ENCODE peak calls at places on chromosomes 13 and 19, in nine cellular contexts. B is MM.1S; K is stomach; W is IMR-90; J is A549; Q is naive thymus-derived CD4-positive, alpha-beta T cell; N is PC-9; R is neuronal stem cell; T is WERI-Rb-1. U is an unnamed sample. For H3K9me3, the result is how much of the 10 kb centered on the place peaks cover.

GRCh38 chr13:103002279-103002678 is 63.9 kb downstream of the SLC10A2 start:
- DNase-seq in B (no peak), K (no peak), W (no peak), J (no peak), Q (no peak), N (peak), R (no peak), T (no peak), U (no peak)

GRCh38 chr19:56613639-56614038 is 18.5 kb downstream of the ZNF71 start:
- DNase-seq in B (no peak), K (no peak), W (no peak), J (no peak), Q (no peak), N (no peak), R (no peak), T (no peak), U (no peak)

GRCh38 chr13:45411631-45412030 is 6.5 kb downstream of the SLC25A30 start:
- DNase-seq in B (no peak), K (no peak), W (no peak), J (no peak), Q (no peak), N (no peak), R (no peak), T (no peak), U (no peak)

GRCh38 chr19:33906578-33907335 is 110.1 kb downstream of the KCTD15 start:
- DNase-seq in B (no peak), K (no peak), W (peak), J (no peak), Q (no peak), N (no peak), R (peak), T (no peak), U (peak)

GRCh38 chr19:41699231-41699967 is 9.0 kb upstream of the CEACAM5 start:
- DNase-seq in B (no peak), K (peak), W (no peak), J (peak), Q (peak), N (no peak), R (no peak), T (no peak), U (no peak)

GRCh38 chr13:113750554-113751399 is 8.2 kb upstream of the TMEM255B start:
- DNase-seq in B (no peak), K (no peak), W (no peak), J (no peak), Q (no peak), N (no peak), R (no peak), T (no peak), U (no peak)

GRCh38 chr13:89380101-89380500 is 1708.9 kb downstream of the SLITRK5 start:
- DNase-seq in B (peak), K (peak), W (no peak), J (no peak), Q (no peak), N (peak), R (no peak), T (no peak), U (no peak)

GRCh38 chr13:59623516-59623915 is 540.2 kb downstream of the DIAPH3 start:
- DNase-seq in B (no peak), K (no peak), W (no peak), J (no peak), Q (no peak), N (no peak), R (no peak), T (no peak), U (no peak)

GRCh38 chr13:106426909-106427308 is 108.6 kb downstream of the EFNB2 start:
- DNase-seq in B (no peak), K (no peak), W (no peak), J (no peak), Q (no peak), N (no peak), R (no peak), T (no peak), U (no peak)

GRCh38 chr13:110107568-110108347 is 199.2 kb downstream of the COL4A1 start:
- DNase-seq in B (no peak), K (no peak), W (no peak), J (no peak), Q (no peak), N (no peak), R (no peak), T (peak), U (no peak)

GRCh38 chr19:41424335-41425173 is 2.6 kb downstream of the B3GNT8 start:
- DNase-seq in B (no peak), K (no peak), W (no peak), J (no peak), Q (no peak), N (no peak), R (no peak), T (no peak), U (no peak)

GRCh38 chr19:39679056-39679790 is 23.5 kb downstream of the LGALS16 start:
- DNase-seq in B (peak), K (no peak), W (no peak), J (no peak), Q (peak), N (no peak), R (no peak), T (no peak), U (no peak)

GRCh38 chr19:41366089-41366488 is 2.1 kb upstream of the B9D2 start:
- DNase-seq in B (peak), K (no peak), W (no peak), J (peak), Q (no peak), N (no peak), R (no peak), T (no peak), U (no peak)

GRCh38 chr19:6047741-6048231 is 62.5 kb downstream of the RFX2 start:
- DNase-seq in B (peak), K (no peak), W (peak), J (no peak), Q (no peak), N (no peak), R (peak), T (peak), U (peak)

GRCh38 chr13:44244288-44244687 is 129.3 kb upstream of the SERP2 start:
- DNase-seq in B (no peak), K (no peak), W (peak), J (no peak), Q (no peak), N (no peak), R (no peak), T (no peak), U (peak)

GRCh38 chr19:7395360-7395781 is 46.6 kb downstream of the ARHGEF18 start:
- DNase-seq in B (peak), K (no peak), W (no peak), J (no peak), Q (peak), N (no peak), R (no peak), T (no peak), U (no peak)

GRCh38 chr19:19655051-19655594 is 8.4 kb downstream of the ATP13A1 start:
- DNase-seq in B (no peak), K (no peak), W (no peak), J (no peak), Q (no peak), N (no peak), R (no peak), T (no peak), U (no peak)

GRCh38 chr13:108919036-108919907 is 289.9 kb downstream of the MYO16 start:
- DNase-seq in B (no peak), K (no peak), W (peak), J (peak), Q (no peak), N (peak), R (no peak), T (no peak), U (no peak)

GRCh38 chr19:2549701-2550191 is 73.8 kb downstream of the GADD45B start:
- DNase-seq in B (no peak), K (peak), W (peak), J (no peak), Q (no peak), N (no peak), R (no peak), T (no peak), U (peak)

GRCh38 chr13:19179916-19180315 is 1.7 kb downstream of the TUBA3C start:
- DNase-seq in B (no peak), K (peak), W (no peak), J (no peak), Q (no peak), N (no peak), R (no peak), T (no peak), U (peak)

GRCh38 chr13:82136880-82137279 is 1745.4 kb downstream of the SLITRK1 start:
- DNase-seq in B (no peak), K (no peak), W (no peak), J (no peak), Q (no peak), N (no peak), R (no peak), T (no peak), U (no peak)

GRCh38 chr19:47720669-47721068 is 7.4 kb downstream of the EHD2 start:
- DNase-seq in B (no peak), K (no peak), W (no peak), J (no peak), Q (no peak), N (no peak), R (no peak), T (no peak), U (no peak)

GRCh38 chr19:37513397-37513796 is 6.7 kb downstream of the ZNF793 start:
- DNase-seq in B (peak), K (no peak), W (no peak), J (no peak), Q (no peak), N (no peak), R (no peak), T (no peak), U (no peak)

GRCh38 chr13:93496985-93497673 is 270.5 kb downstream of the GPC6 start:
- DNase-seq in B (no peak), K (no peak), W (no peak), J (no peak), Q (no peak), N (no peak), R (no peak), T (peak), U (no peak)

GRCh38 chr13:104315606-104316005 is 1249.4 kb upstream of the SLC10A2 start:
- DNase-seq in B (no peak), K (no peak), W (peak), J (no peak), Q (no peak), N (peak), R (no peak), T (no peak), U (no peak)

GRCh38 chr13:23615677-23616076 is 45.5 kb downstream of the TNFRSF19 start:
- DNase-seq in B (no peak), K (no peak), W (no peak), J (no peak), Q (no peak), N (no peak), R (peak), T (no peak), U (no peak)

GRCh38 chr19:31144069-31144468 is 205.2 kb downstream of the TSHZ3 start:
- DNase-seq in B (no peak), K (no peak), W (no peak), J (no peak), Q (no peak), N (no peak), R (no peak), T (no peak), U (no peak)

GRCh38 chr13:113414335-113414734 is 39.0 kb downstream of the ADPRHL1 start:
- DNase-seq in B (no peak), K (no peak), W (no peak), J (no peak), Q (no peak), N (no peak), R (no peak), T (no peak), U (no peak)

GRCh38 chr13:110834572-110834971 is 80.3 kb downstream of the ANKRD10 start:
- DNase-seq in B (no peak), K (no peak), W (no peak), J (no peak), Q (no peak), N (no peak), R (no peak), T (no peak), U (no peak)

GRCh38 chr13:93903909-93904308 is 575.6 kb downstream of the DCT start:
- DNase-seq in B (no peak), K (no peak), W (peak), J (no peak), Q (no peak), N (no peak), R (no peak), T (no peak), U (no peak)

GRCh38 chr19:21166436-21166835 is 24.6 kb downstream of the ZNF431 start:
- DNase-seq in B (no peak), K (no peak), W (no peak), J (no peak), Q (no peak), N (no peak), R (no peak), T (no peak), U (no peak)

GRCh38 chr13:91375119-91375729 is 23.2 kb upstream of the GPC5 start:
- DNase-seq in B (peak), K (no peak), W (peak), J (no peak), Q (no peak), N (no peak), R (no peak), T (no peak), U (no peak)

GRCh38 chr13:49690133-49690989 is 925 bp downstream of the EBPL start:
- DNase-seq in B (no peak), K (peak), W (peak), J (peak), Q (no peak), N (peak), R (no peak), T (no peak), U (no peak)

GRCh38 chr13:44726777-44727176 is 150.6 kb upstream of the TSC22D1 start:
- DNase-seq in B (no peak), K (no peak), W (no peak), J (no peak), Q (no peak), N (peak), R (no peak), T (no peak), U (no peak)

GRCh38 chr19:5958074-5958850 is 19.7 kb downstream of the RANBP3 start:
- DNase-seq in B (no peak), K (no peak), W (no peak), J (no peak), Q (no peak), N (no peak), R (no peak), T (no peak), U (no peak)

GRCh38 chr13:94710881-94711560 is 1.3 kb downstream of the SOX21 start:
- DNase-seq in B (peak), K (no peak), W (no peak), J (peak), Q (no peak), N (no peak), R (no peak), T (peak), U (no peak)

GRCh38 chr13:52461265-52461664 is 6.0 kb downstream of the CKAP2 start:
- DNase-seq in B (no peak), K (no peak), W (no peak), J (no peak), Q (no peak), N (no peak), R (no peak), T (no peak), U (no peak)

GRCh38 chr13:47044842-47045241 is 148.0 kb upstream of the HTR2A start:
- DNase-seq in B (no peak), K (no peak), W (no peak), J (no peak), Q (no peak), N (no peak), R (no peak), T (no peak), U (no peak)

GRCh38 chr13:48072304-48072703 is 22.6 kb downstream of the MED4 start:
- DNase-seq in B (no peak), K (no peak), W (no peak), J (no peak), Q (no peak), N (no peak), R (no peak), T (no peak), U (no peak)

DNA sequence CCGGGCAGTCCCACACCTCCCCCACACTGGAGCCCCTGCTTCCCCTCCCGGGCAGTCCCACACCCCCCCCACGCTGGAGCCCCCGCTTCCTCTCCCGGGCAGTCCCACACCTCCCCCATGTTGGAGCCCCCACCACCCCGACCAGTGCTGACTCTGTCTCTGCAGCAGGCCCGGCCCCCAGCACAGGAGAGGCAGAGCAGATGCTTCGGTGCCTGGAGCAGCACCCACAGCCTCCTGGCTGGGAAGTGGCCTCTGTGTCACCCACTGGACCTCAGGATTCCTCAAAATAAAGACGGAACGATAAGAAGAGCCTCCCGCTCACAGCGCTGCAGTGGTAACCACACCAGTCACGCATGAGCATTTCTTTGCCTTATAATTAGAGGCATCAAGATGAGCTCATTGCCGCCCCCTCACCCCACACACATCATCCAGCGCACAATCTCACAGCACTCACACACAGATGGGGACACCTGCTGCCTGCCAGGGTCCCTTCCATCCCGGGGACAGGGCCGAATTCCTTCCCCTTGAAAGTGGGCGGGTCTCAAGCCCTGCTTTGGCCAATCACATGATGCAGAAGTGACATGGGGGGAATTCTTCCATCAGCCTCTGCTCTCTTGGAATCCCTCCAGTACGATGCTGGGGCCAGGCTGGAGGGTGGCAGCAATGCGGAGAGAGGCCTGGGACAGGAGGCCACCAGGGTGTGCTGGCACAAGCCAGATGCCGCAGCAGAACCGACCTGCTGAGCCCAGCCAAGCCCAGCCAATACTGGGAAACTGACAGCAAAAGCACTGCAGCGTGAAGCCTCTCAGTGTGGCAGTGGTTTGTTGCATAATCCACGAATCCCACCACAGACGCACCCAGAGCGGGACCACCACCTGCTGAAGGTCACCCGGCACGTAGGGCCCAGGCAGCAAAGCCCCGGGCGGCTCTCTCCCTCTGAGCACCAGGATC is 16.1 kb downstream of the PIP5K1C start:
- DNase-seq in B (no peak), K (no peak), W (peak), J (no peak), Q (no peak), N (no peak), R (no peak), T (no peak), U (no peak)
- H3K27ac ChIP-seq in B (no peak), K (no peak), W (no peak), J (no peak), Q (no peak), N (no peak), R (peak), T (no peak), U (peak)

DNA sequence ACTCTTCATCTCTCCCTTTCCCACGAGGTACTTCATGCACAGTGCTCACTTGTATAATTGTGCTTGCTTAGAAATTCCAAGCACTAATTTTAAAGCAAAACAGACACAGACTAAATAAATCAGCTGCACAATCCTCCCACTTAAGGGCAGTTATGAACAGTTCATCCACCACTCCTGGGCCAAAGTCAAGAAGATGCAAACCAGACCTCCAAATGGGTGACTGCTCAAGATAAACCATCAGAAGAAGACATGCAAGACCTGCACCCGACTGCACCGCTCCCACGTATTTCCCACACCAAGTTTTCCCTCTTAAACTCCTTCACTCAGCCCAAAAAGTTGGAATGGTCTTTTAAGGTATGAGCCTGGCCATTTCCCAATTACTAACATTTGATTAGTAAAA is 19.9 kb downstream of the ZNF235 start:
- DNase-seq in B (no peak), K (no peak), W (no peak), J (no peak), Q (no peak), N (no peak), R (no peak), T (no peak), U (no peak)
- H3K9me3 ChIP-seq in B (under half), K (under half), W (under half), J (half or more), Q (under half), N (under half), R (under half), T (under half), U (under half)

GRCh38 chr19:17950310-17951150 is 16.4 kb upstream of the KCNN1 start:
- DNase-seq in B (no peak), K (no peak), W (no peak), J (no peak), Q (peak), N (no peak), R (no peak), T (peak), U (no peak)
- H3K4me3 ChIP-seq in B (peak), K (no peak), W (no peak), J (peak), Q (no peak), N (peak), R (peak), T (peak), U (peak)

GRCh38 chr13:41017153-41017552 is 2.0 kb downstream of the ELF1 start:
- DNase-seq in B (peak), K (peak), W (no peak), J (no peak), Q (no peak), N (no peak), R (no peak), T (no peak), U (no peak)

GRCh38 chr13:41018583-41018909 is 570 bp downstream of the ELF1 start:
- DNase-seq in B (no peak), K (no peak), W (no peak), J (no peak), Q (no peak), N (no peak), R (no peak), T (no peak), U (no peak)

GRCh38 chr13:41019027-41019487 is at the start of gene ELF1:
- DNase-seq in B (peak), K (peak), W (peak), J (peak), Q (peak), N (peak), R (no peak), T (no peak), U (no peak)

GRCh38 chr13:41017744-41018582 is 1.2 kb downstream of the ELF1 start:
- DNase-seq in B (no peak), K (no peak), W (peak), J (no peak), Q (no peak), N (no peak), R (no peak), T (no peak), U (no peak)

GRCh38 chr13:41019578-41020347 is 647 bp upstream of the ELF1 start:
- DNase-seq in B (no peak), K (no peak), W (no peak), J (no peak), Q (no peak), N (no peak), R (no peak), T (peak), U (no peak)
- H3K27ac ChIP-seq in B (peak), K (peak), W (no peak), J (peak), Q (peak), N (peak), R (no peak), T (peak), U (peak)

GRCh38 chr19:15831626-15832025 is 16.2 kb upstream of the OR10H1 start:
- DNase-seq in B (no peak), K (no peak), W (no peak), J (no peak), Q (no peak), N (peak), R (no peak), T (no peak), U (no peak)

GRCh38 chr19:15828121-15828620 is 12.7 kb upstream of the OR10H1 start:
- DNase-seq in B (no peak), K (no peak), W (no peak), J (no peak), Q (no peak), N (peak), R (no peak), T (no peak), U (no peak)

GRCh38 chr19:15829277-15829770 is 13.9 kb upstream of the OR10H1 start:
- DNase-seq in B (no peak), K (no peak), W (no peak), J (no peak), Q (no peak), N (peak), R (no peak), T (no peak), U (no peak)

GRCh38 chr19:15825753-15826152 is 10.3 kb upstream of the OR10H1 start:
- DNase-seq in B (no peak), K (no peak), W (no peak), J (no peak), Q (no peak), N (no peak), R (no peak), T (no peak), U (no peak)

DNA sequence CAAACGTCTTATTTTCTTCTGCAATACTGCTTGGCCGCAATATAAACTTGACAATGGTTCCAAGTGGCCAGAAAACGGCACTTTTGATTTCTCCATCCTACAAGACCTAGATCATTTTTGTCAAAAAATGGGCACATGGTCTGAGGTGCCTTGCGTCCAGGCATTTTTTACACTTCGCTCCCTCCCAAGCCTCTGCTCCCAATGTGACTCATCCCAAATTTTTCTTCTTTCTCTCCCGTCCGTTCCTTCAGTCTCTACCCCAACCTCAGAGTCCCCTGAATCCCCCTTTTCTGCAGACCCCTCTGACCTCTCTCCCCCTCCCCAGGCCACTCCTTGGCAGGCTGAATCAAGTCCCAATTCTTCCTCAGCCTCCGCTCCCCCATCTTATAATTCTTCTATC is 14.3 kb upstream of the OR10H1 start:
- DNase-seq in B (no peak), K (no peak), W (no peak), J (no peak), Q (no peak), N (no peak), R (no peak), T (no peak), U (no peak)
- H3K9me3 ChIP-seq in B (under half), K (under half), W (under half), J (under half), Q (under half), N (under half), R (under half), T (under half), U (under half)